ENCODE peak calls at places on chromosomes 1 and 21, in five cellular contexts. One of them, this sample, is unnamed.

GRCh38 chr1:196214866-196215265 is 393.4 kb downstream of the KCNT2 start:
- DNase-seq in RWPE2: no peak
- DNase-seq in neuronal stem cell: no peak
- DNase-seq in dorsolateral prefrontal cortex: no peak
- DNase-seq in tibial nerve: no peak
- DNase-seq in this sample: no peak

GRCh38 chr1:39106949-39107740 is 81.0 kb downstream of the NDUFS5 start:
- DNase-seq in RWPE2: no peak
- DNase-seq in neuronal stem cell: peak
- DNase-seq in dorsolateral prefrontal cortex: no peak
- DNase-seq in tibial nerve: no peak
- DNase-seq in this sample: peak

GRCh38 chr1:34828611-34829010 is 30.9 kb downstream of the SMIM12 start:
- DNase-seq in RWPE2: no peak
- DNase-seq in neuronal stem cell: no peak
- DNase-seq in dorsolateral prefrontal cortex: no peak
- DNase-seq in tibial nerve: no peak
- DNase-seq in this sample: no peak

GRCh38 chr1:205147191-205147590 is 25.4 kb upstream of the RBBP5 start:
- DNase-seq in RWPE2: no peak
- DNase-seq in neuronal stem cell: no peak
- DNase-seq in dorsolateral prefrontal cortex: no peak
- DNase-seq in tibial nerve: no peak
- DNase-seq in this sample: no peak

GRCh38 chr1:3097231-3097630 is 28.2 kb downstream of the PRDM16 start:
- DNase-seq in RWPE2: no peak
- DNase-seq in neuronal stem cell: no peak
- DNase-seq in dorsolateral prefrontal cortex: no peak
- DNase-seq in tibial nerve: no peak
- DNase-seq in this sample: no peak

GRCh38 chr1:227891955-227892871 is 55.5 kb downstream of the WNT9A start:
- DNase-seq in RWPE2: peak
- DNase-seq in neuronal stem cell: no peak
- DNase-seq in dorsolateral prefrontal cortex: peak
- DNase-seq in tibial nerve: peak
- DNase-seq in this sample: no peak

GRCh38 chr1:101357444-101357986 is 120.7 kb downstream of the S1PR1 start:
- DNase-seq in RWPE2: no peak
- DNase-seq in neuronal stem cell: peak
- DNase-seq in dorsolateral prefrontal cortex: no peak
- DNase-seq in tibial nerve: peak
- DNase-seq in this sample: peak

GRCh38 chr1:18723206-18723605 is 92.6 kb downstream of the PAX7 start:
- DNase-seq in RWPE2: no peak
- DNase-seq in neuronal stem cell: no peak
- DNase-seq in dorsolateral prefrontal cortex: no peak
- DNase-seq in tibial nerve: no peak
- DNase-seq in this sample: no peak

GRCh38 chr1:109914587-109915240 is 4.1 kb downstream of the CSF1 start:
- DNase-seq in RWPE2: no peak
- DNase-seq in neuronal stem cell: no peak
- DNase-seq in dorsolateral prefrontal cortex: peak
- DNase-seq in tibial nerve: no peak
- DNase-seq in this sample: no peak

GRCh38 chr1:151457911-151458882 is 1.1 kb downstream of the POGZ start:
- DNase-seq in RWPE2: peak
- DNase-seq in neuronal stem cell: peak
- DNase-seq in dorsolateral prefrontal cortex: peak
- DNase-seq in tibial nerve: peak
- DNase-seq in this sample: peak

GRCh38 chr1:9816199-9816598 is 7.6 kb downstream of the CLSTN1 start:
- DNase-seq in RWPE2: no peak
- DNase-seq in neuronal stem cell: no peak
- DNase-seq in dorsolateral prefrontal cortex: no peak
- DNase-seq in tibial nerve: no peak
- DNase-seq in this sample: no peak

GRCh38 chr1:168520052-168520751 is 23.6 kb downstream of the XCL2 start:
- DNase-seq in RWPE2: no peak
- DNase-seq in neuronal stem cell: no peak
- DNase-seq in dorsolateral prefrontal cortex: no peak
- DNase-seq in tibial nerve: no peak
- DNase-seq in this sample: peak

GRCh38 chr1:24304763-24305162 is 14.4 kb upstream of the GRHL3 start:
- DNase-seq in RWPE2: no peak
- DNase-seq in neuronal stem cell: no peak
- DNase-seq in dorsolateral prefrontal cortex: no peak
- DNase-seq in tibial nerve: no peak
- DNase-seq in this sample: no peak

GRCh38 chr1:28343405-28343804 is 14.6 kb downstream of the MED18 start:
- DNase-seq in RWPE2: no peak
- DNase-seq in neuronal stem cell: no peak
- DNase-seq in dorsolateral prefrontal cortex: no peak
- DNase-seq in tibial nerve: no peak
- DNase-seq in this sample: no peak

GRCh38 chr1:174134000-174134659 is 25.2 kb upstream of the RABGAP1L start:
- DNase-seq in RWPE2: no peak
- DNase-seq in neuronal stem cell: no peak
- DNase-seq in dorsolateral prefrontal cortex: no peak
- DNase-seq in tibial nerve: no peak
- DNase-seq in this sample: no peak

GRCh38 chr1:205748398-205749093 is 1.4 kb downstream of the NUCKS1 start:
- DNase-seq in RWPE2: no peak
- DNase-seq in neuronal stem cell: no peak
- DNase-seq in dorsolateral prefrontal cortex: no peak
- DNase-seq in tibial nerve: no peak
- DNase-seq in this sample: peak

GRCh38 chr21:42081138-42081537 is 10.0 kb downstream of the UMODL1 start:
- DNase-seq in RWPE2: no peak
- DNase-seq in neuronal stem cell: no peak
- DNase-seq in dorsolateral prefrontal cortex: no peak
- DNase-seq in tibial nerve: no peak
- DNase-seq in this sample: no peak

GRCh38 chr1:76302711-76303347 is 228.3 kb downstream of the ST6GALNAC3 start:
- DNase-seq in RWPE2: no peak
- DNase-seq in neuronal stem cell: no peak
- DNase-seq in dorsolateral prefrontal cortex: no peak
- DNase-seq in tibial nerve: no peak
- DNase-seq in this sample: no peak

GRCh38 chr1:50420689-50421365 is 2.4 kb downstream of the DMRTA2 start:
- DNase-seq in RWPE2: no peak
- DNase-seq in neuronal stem cell: peak
- DNase-seq in dorsolateral prefrontal cortex: no peak
- DNase-seq in tibial nerve: no peak
- DNase-seq in this sample: peak

GRCh38 chr1:12499574-12500245 is 118.3 kb downstream of the DHRS3 start:
- DNase-seq in RWPE2: no peak
- DNase-seq in neuronal stem cell: no peak
- DNase-seq in dorsolateral prefrontal cortex: no peak
- DNase-seq in tibial nerve: no peak
- DNase-seq in this sample: no peak

GRCh38 chr1:162538815-162539431 is 22.6 kb upstream of the UAP1 start:
- DNase-seq in RWPE2: no peak
- DNase-seq in neuronal stem cell: no peak
- DNase-seq in dorsolateral prefrontal cortex: no peak
- DNase-seq in tibial nerve: no peak
- DNase-seq in this sample: no peak

GRCh38 chr21:39616373-39616772 is 3.6 kb downstream of the B3GALT5 start:
- DNase-seq in RWPE2: no peak
- DNase-seq in neuronal stem cell: no peak
- DNase-seq in dorsolateral prefrontal cortex: no peak
- DNase-seq in tibial nerve: no peak
- DNase-seq in this sample: no peak

GRCh38 chr21:39610705-39611104 is 2.0 kb upstream of the B3GALT5 start:
- DNase-seq in RWPE2: no peak
- DNase-seq in neuronal stem cell: no peak
- DNase-seq in dorsolateral prefrontal cortex: no peak
- DNase-seq in tibial nerve: no peak
- DNase-seq in this sample: no peak

GRCh38 chr21:39612233-39613028 is at the start of gene B3GALT5:
- DNase-seq in RWPE2: no peak
- DNase-seq in neuronal stem cell: peak
- DNase-seq in dorsolateral prefrontal cortex: no peak
- DNase-seq in tibial nerve: no peak
- DNase-seq in this sample: no peak

GRCh38 chr21:39611547-39612190 is 1.1 kb upstream of the B3GALT5 start:
- DNase-seq in RWPE2: no peak
- DNase-seq in neuronal stem cell: no peak
- DNase-seq in dorsolateral prefrontal cortex: no peak
- DNase-seq in tibial nerve: no peak
- DNase-seq in this sample: no peak

GRCh38 chr21:39613029-39613934 is 542 bp downstream of the B3GALT5 start:
- DNase-seq in RWPE2: no peak
- DNase-seq in neuronal stem cell: no peak
- DNase-seq in dorsolateral prefrontal cortex: no peak
- DNase-seq in tibial nerve: no peak
- DNase-seq in this sample: no peak
- H3K4me3 ChIP-seq in RWPE2: peak
- H3K4me3 ChIP-seq in neuronal stem cell: peak
- H3K4me3 ChIP-seq in dorsolateral prefrontal cortex: peak
- H3K4me3 ChIP-seq in tibial nerve: no peak
- H3K4me3 ChIP-seq in this sample: no peak

DNA sequence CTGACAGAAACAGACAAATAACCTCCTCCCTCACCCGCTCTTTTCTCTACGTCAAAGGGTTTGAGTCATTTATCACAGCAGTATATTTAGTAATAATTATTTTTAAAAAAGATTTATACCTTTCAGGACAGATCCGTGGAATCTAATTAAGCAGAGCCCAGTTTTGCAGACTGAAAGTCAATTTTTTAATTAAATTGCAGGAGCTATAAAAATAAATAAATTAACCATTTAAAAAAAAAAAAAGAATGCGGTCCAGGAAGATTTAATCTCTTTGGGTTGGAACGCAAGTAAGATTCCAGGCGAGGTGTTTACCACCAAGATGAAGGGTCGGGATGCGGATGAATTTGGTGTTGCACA is 20.1 kb downstream of the NPR1 start:
- DNase-seq in RWPE2: no peak
- DNase-seq in neuronal stem cell: no peak
- DNase-seq in dorsolateral prefrontal cortex: no peak
- DNase-seq in tibial nerve: no peak
- DNase-seq in this sample: no peak
- H3K4me3 ChIP-seq in RWPE2: no peak
- H3K4me3 ChIP-seq in neuronal stem cell: no peak
- H3K4me3 ChIP-seq in dorsolateral prefrontal cortex: no peak
- H3K4me3 ChIP-seq in tibial nerve: peak
- H3K4me3 ChIP-seq in this sample: no peak

DNA sequence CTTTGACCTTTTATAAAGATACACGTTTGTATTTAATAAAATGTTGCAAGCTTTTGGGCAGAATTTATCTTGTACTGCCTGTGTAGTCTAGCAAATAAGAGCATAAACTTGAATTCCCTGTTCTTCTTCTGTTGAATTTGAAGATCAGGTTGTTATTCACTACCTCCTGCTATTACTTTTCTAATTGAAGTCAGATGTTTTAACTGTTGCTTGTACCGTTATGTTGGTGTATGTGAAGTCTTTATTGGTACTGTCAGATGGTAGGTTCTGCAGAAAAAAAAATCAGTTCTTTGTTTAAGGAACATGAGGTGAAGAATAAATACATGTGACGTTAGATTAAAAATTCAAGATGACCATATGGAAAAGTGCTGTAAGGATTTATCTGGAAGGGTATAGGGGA is 69.1 kb downstream of the DYRK1A start:
- DNase-seq in RWPE2: no peak
- DNase-seq in neuronal stem cell: no peak
- DNase-seq in dorsolateral prefrontal cortex: no peak
- DNase-seq in tibial nerve: no peak
- DNase-seq in this sample: no peak
- H3K4me3 ChIP-seq in RWPE2: no peak
- H3K4me3 ChIP-seq in neuronal stem cell: no peak
- H3K4me3 ChIP-seq in dorsolateral prefrontal cortex: peak
- H3K4me3 ChIP-seq in tibial nerve: no peak
- H3K4me3 ChIP-seq in this sample: no peak

GRCh38 chr1:207027921-207028320 is 4.6 kb downstream of the C1orf116 start:
- DNase-seq in RWPE2: no peak
- DNase-seq in neuronal stem cell: no peak
- DNase-seq in dorsolateral prefrontal cortex: no peak
- DNase-seq in tibial nerve: no peak
- DNase-seq in this sample: no peak

GRCh38 chr1:207029991-207030521 is 2.5 kb downstream of the C1orf116 start:
- DNase-seq in RWPE2: no peak
- DNase-seq in neuronal stem cell: no peak
- DNase-seq in dorsolateral prefrontal cortex: no peak
- DNase-seq in tibial nerve: no peak
- DNase-seq in this sample: no peak

GRCh38 chr1:207027221-207027777 is 5.3 kb downstream of the C1orf116 start:
- DNase-seq in RWPE2: peak
- DNase-seq in neuronal stem cell: no peak
- DNase-seq in dorsolateral prefrontal cortex: no peak
- DNase-seq in tibial nerve: no peak
- DNase-seq in this sample: no peak

GRCh38 chr1:207030522-207031009 is 2.0 kb downstream of the C1orf116 start:
- DNase-seq in RWPE2: no peak
- DNase-seq in neuronal stem cell: no peak
- DNase-seq in dorsolateral prefrontal cortex: no peak
- DNase-seq in tibial nerve: no peak
- DNase-seq in this sample: no peak

DNA sequence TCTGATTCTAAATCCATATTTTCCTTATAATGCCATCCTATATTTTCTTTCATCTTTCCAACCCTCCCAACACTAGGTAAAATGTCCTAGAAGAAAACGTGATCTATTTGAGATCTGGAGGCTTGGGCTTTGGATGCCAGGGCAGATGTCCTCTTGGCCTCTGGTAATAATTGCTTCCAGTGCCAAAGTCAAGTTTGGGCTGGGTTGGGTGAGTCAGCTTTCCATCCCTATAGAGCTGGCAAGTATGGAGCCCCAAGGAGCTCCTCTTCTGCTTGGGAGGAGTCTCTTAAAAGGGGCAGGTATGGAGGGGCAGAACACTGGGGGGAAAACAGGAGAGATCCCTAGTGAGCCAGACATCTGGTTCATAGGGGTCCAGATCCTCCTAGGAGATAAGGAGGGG is 3.7 kb downstream of the C1orf116 start:
- DNase-seq in RWPE2: no peak
- DNase-seq in neuronal stem cell: no peak
- DNase-seq in dorsolateral prefrontal cortex: no peak
- DNase-seq in tibial nerve: no peak
- DNase-seq in this sample: no peak
- H3K4me3 ChIP-seq in RWPE2: no peak
- H3K4me3 ChIP-seq in neuronal stem cell: no peak
- H3K4me3 ChIP-seq in dorsolateral prefrontal cortex: no peak
- H3K4me3 ChIP-seq in tibial nerve: no peak
- H3K4me3 ChIP-seq in this sample: no peak